ENCODE peak calls at places on chromosome 5, in eight cellular contexts. R is GM20000; K is CD8-positive, alpha-beta T cell; V is CD4-positive, alpha-beta T cell; L is WERI-Rb-1; U is neural crest cell; B is endodermal cell; I is left ventricle myocardium inferior. G is an unnamed sample.
A peak's percentile ranks its signal among the peaks of the same experiment; 100 is the strongest.

GRCh38 chr5:157312492-157312891 is 46.6 kb downstream of the CYFIP2 start:
- DNase-seq in I (no peak), K (peak; percentile 39), V (peak; percentile 48), R (peak; percentile 77), B (peak; percentile 74), L (peak; percentile 60), U (peak; percentile 12), G (peak; percentile 28)

GRCh38 chr5:142386151-142387021 is 61.6 kb upstream of the SPRY4 start:
- DNase-seq in U (no peak), I (no peak), B (no peak), V (no peak), K (no peak), R (no peak), L (no peak), G (no peak)

GRCh38 chr5:136506131-136506530 is 140.8 kb upstream of the TRPC7 start:
- DNase-seq in L (no peak), R (no peak), I (no peak), U (no peak), V (no peak), K (no peak), B (peak; percentile 55), G (no peak)

GRCh38 chr5:78235289-78235688 is 59.2 kb downstream of the AP3B1 start:
- DNase-seq in B (no peak), L (no peak), K (no peak), V (no peak), I (no peak), U (no peak), R (no peak), G (no peak)

GRCh38 chr5:454936-455335 is 12.0 kb downstream of the EXOC3 start:
- DNase-seq in K (no peak), R (no peak), I (peak; percentile 11), U (no peak), V (no peak), L (peak; percentile 4), B (peak; percentile 40), G (no peak)

GRCh38 chr5:141100243-141100805 is at the start of gene PCDHB3:
- DNase-seq in R (no peak), U (no peak), K (no peak), V (no peak), L (no peak), B (peak; percentile 88), I (peak; percentile 40), G (no peak)

GRCh38 chr5:10923310-10923709 is 162.3 kb upstream of the DAP start:
- DNase-seq in I (no peak), L (no peak), V (no peak), K (no peak), B (no peak), U (no peak), R (no peak), G (no peak)

GRCh38 chr5:127192836-127193341 is 97.7 kb upstream of the MEGF10 start:
- DNase-seq in B (no peak), R (no peak), I (no peak), V (no peak), K (no peak), L (no peak), U (no peak), G (no peak)

GRCh38 chr5:14444988-14445387 is 136.6 kb upstream of the OTULINL start:
- DNase-seq in R (no peak), I (no peak), L (no peak), U (no peak), B (no peak), K (no peak), V (no peak), G (no peak)

GRCh38 chr5:9115093-9115492 is 430.8 kb downstream of the SEMA5A start:
- DNase-seq in K (no peak), R (no peak), I (no peak), V (no peak), B (no peak), L (no peak), U (no peak), G (no peak)

GRCh38 chr5:97534166-97534565 is 351.1 kb upstream of the RIOK2 start:
- DNase-seq in B (peak; percentile 66), R (peak; percentile 69), U (peak; percentile 14), K (no peak), I (no peak), V (no peak), L (peak; percentile 44), G (no peak)

GRCh38 chr5:33690736-33691135 is 201.1 kb downstream of the ADAMTS12 start:
- DNase-seq in R (no peak), V (no peak), L (no peak), U (no peak), I (no peak), K (no peak), B (no peak), G (no peak)

GRCh38 chr5:111146053-111146452 is 53.9 kb downstream of the WDR36 start:
- DNase-seq in I (no peak), R (no peak), K (no peak), U (no peak), L (no peak), B (no peak), V (no peak), G (no peak)

GRCh38 chr5:56412601-56413379 is 179.7 kb upstream of the ANKRD55 start:
- DNase-seq in K (no peak), L (peak; percentile 79), U (no peak), B (no peak), V (no peak), I (peak; percentile 42), R (peak; percentile 78), G (no peak)

GRCh38 chr5:158451983-158452710 is 593.2 kb upstream of the CLINT1 start:
- DNase-seq in I (no peak), R (no peak), V (no peak), L (no peak), B (no peak), U (no peak), K (no peak), G (no peak)

GRCh38 chr5:139645495-139645871 is 2.7 kb upstream of the CXXC5 start:
- DNase-seq in V (no peak), L (no peak), K (no peak), B (no peak), R (no peak), I (no peak), U (no peak), G (peak; percentile 10)

GRCh38 chr5:133467712-133468463 is 144.5 kb downstream of the FSTL4 start:
- DNase-seq in R (no peak), L (no peak), B (peak; percentile 36), U (no peak), V (no peak), K (no peak), I (no peak), G (no peak)

GRCh38 chr5:131222731-131223130 is 41.1 kb upstream of the CDC42SE2 start:
- DNase-seq in U (no peak), L (no peak), K (no peak), R (no peak), V (no peak), B (no peak), I (no peak), G (no peak)

GRCh38 chr5:131220566-131220965 is 43.3 kb upstream of the CDC42SE2 start:
- DNase-seq in V (no peak), I (no peak), K (no peak), L (no peak), U (no peak), B (no peak), R (no peak), G (no peak)

GRCh38 chr5:131224387-131225191 is 39.3 kb upstream of the CDC42SE2 start:
- DNase-seq in B (no peak), K (no peak), V (no peak), L (no peak), U (no peak), R (peak; percentile 45), I (peak; percentile 26), G (no peak)

GRCh38 chr5:131223751-131224386 is 40.0 kb upstream of the CDC42SE2 start:
- DNase-seq in R (no peak), I (no peak), L (no peak), B (no peak), U (no peak), V (no peak), K (no peak), G (no peak)

DNA sequence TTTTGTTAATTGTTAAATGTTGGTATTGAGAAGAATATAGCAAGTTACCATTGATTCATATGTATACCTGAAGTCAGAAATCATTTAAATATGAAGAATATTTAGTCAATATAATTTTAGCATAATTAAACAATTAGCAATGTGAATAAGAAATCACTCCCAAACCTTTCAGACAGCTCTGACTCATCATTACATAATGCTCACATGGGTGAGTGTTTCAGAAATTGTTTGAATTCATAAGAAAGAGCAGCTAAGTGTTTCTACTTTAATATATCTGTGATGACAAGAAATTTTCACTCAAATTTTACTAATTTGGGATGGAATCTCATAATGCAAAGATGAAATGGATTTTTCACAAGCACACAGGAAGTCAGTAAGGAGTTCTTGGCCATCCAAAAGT is 42.0 kb upstream of the CDC42SE2 start:
- DNase-seq in R (no peak), K (no peak), U (no peak), B (no peak), I (no peak), L (no peak), V (no peak), G (no peak)
- TF ChIP-seq CTCF in R (no peak), K (no peak), U (no peak), B (no peak), I (no peak), L (no peak), V (no peak), G (no peak)

GRCh38 chr5:59185757-59186385 is 603.0 kb downstream of the RAB3C start:
- DNase-seq in B (no peak), L (peak; percentile 8), V (no peak), U (no peak), R (no peak), K (no peak), I (no peak), G (no peak)
- TF ChIP-seq CTCF in B (peak; percentile 15), L (peak; percentile 1), V (no peak), U (no peak), R (no peak), K (no peak), I (no peak), G (no peak)

DNA sequence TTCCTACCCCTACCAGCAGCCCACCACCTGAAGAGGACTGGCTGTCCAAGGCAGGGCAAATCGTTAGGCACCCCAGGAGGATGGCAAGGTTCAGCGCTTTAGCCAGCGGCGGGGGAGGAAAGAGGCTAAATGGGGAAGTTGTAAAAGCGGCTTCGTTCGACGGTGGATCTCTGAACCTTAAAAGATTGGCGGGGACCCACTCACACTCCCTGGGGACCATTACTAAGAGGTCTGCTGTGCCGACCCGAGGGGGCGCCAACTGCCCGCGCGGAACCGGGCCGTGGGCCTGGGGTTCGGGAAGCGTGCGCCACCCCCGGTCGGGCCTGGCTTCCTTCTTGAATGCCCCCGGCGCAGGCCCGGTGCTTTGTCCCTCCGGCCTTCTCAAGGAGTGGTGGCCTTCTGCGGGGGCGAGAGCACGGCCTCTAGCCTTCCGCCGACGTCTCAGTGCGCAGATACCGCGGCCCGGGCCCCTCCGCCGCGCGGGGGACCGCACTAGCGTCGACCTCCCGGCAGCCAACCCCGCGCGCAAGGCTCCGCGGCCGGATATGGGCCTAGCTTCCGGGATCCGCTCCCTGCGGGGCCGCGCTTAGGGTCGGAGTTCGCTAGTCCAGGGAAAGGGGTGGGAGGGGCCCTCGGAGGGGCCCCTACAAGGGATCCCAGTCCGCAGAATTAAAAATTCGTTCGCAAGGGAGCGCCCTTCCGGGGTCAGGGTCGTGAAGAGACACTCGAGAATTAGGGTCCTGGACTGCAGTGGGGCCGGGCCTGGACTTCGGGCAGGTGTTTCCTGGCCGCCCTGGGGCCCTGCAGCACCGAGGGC is 10.5 kb downstream of the NR2F1-AS1 start:
- DNase-seq in R (peak; percentile 25), K (no peak), I (no peak), U (no peak), L (no peak), V (no peak), B (peak; percentile 84), G (no peak)
- TF ChIP-seq CTCF in R (no peak), K (no peak), I (no peak), U (no peak), L (no peak), V (no peak), B (peak; percentile 45), G (no peak)

GRCh38 chr5:91302335-91302734 is 80.8 kb downstream of the ARRDC3 start:
- DNase-seq in L (no peak), K (no peak), R (no peak), U (no peak), B (no peak), V (no peak), I (no peak), G (no peak)
- TF ChIP-seq CTCF in L (peak; percentile 38), K (no peak), R (no peak), U (no peak), B (peak; percentile 55), V (no peak), I (no peak), G (no peak)

G was measured in dorsolateral prefrontal cortex.